ENCODE peak calls at places on chromosomes 3 and 15, in seven cellular contexts. R, V, I, W, S, T and U are unnamed samples.

GRCh38 chr15:90086868-90087268 is 15.4 kb downstream of the IDH2 start:
- DNase-seq in I (no peak), S (peak; percentile 63), W (no peak), R (peak; percentile 42), V (no peak), T (peak; percentile 47), U (no peak)

GRCh38 chr15:90291679-90292356 is 26.3 kb downstream of the NGRN start:
- DNase-seq in W (no peak), R (no peak), T (no peak), S (peak; percentile 49), V (no peak), I (peak; percentile 43), U (no peak)

GRCh38 chr15:90114451-90114901 is 12.2 kb upstream of the IDH2 start:
- DNase-seq in I (no peak), S (no peak), R (no peak), W (no peak), V (no peak), T (no peak), U (no peak)

GRCh38 chr3:155019576-155019975 is 60.5 kb upstream of the MME start:
- DNase-seq in I (peak; percentile 15), T (no peak), S (no peak), V (no peak), R (no peak), W (no peak), U (no peak)

GRCh38 chr3:107660316-107660976 is 137.7 kb downstream of the BBX start:
- DNase-seq in R (no peak), W (no peak), V (peak; percentile 28), T (no peak), S (no peak), I (peak; percentile 33), U (no peak)

GRCh38 chr3:170815340-170815739 is 54.7 kb downstream of the RPL22L1 start:
- DNase-seq in T (no peak), S (peak; percentile 74), R (no peak), W (no peak), V (no peak), I (peak; percentile 67), U (no peak)

GRCh38 chr3:100319951-100320350 is 14.6 kb upstream of the NIT2 start:
- DNase-seq in V (no peak), I (no peak), W (no peak), R (no peak), S (no peak), T (no peak), U (no peak)

GRCh38 chr3:140541975-140542653 is 135.8 kb upstream of the TRIM42 start:
- DNase-seq in T (no peak), I (no peak), W (no peak), R (no peak), V (no peak), S (no peak), U (no peak)

GRCh38 chr3:80533553-80533952 is 765.8 kb upstream of the ROBO1 start:
- DNase-seq in I (no peak), T (no peak), R (no peak), W (no peak), S (no peak), V (no peak), U (no peak)

GRCh38 chr3:40299130-40299720 is 10.3 kb upstream of the EIF1B start:
- DNase-seq in S (no peak), R (no peak), V (no peak), T (no peak), W (no peak), I (no peak), U (no peak)

GRCh38 chr3:3154879-3155610 is 24.4 kb downstream of the CRBN start:
- DNase-seq in R (no peak), W (no peak), I (no peak), S (no peak), V (no peak), T (no peak), U (no peak)
- H3K27ac ChIP-seq in R (no peak overlapping the region), W (no peak overlapping the region), I (no peak overlapping the region), S (no peak overlapping the region), V (peak overlapping the region; percentile 22), T (no peak overlapping the region), U (no peak overlapping the region)

GRCh38 chr3:30644615-30645014 is 38.2 kb downstream of the TGFBR2 start:
- DNase-seq in V (peak; percentile 66), S (no peak), R (peak; percentile 80), W (no peak), I (no peak), T (peak; percentile 75), U (no peak)

GRCh38 chr3:30646961-30647752 is 40.8 kb downstream of the TGFBR2 start:
- DNase-seq in I (no peak), T (no peak), R (no peak), V (no peak), S (no peak), W (no peak), U (no peak)

GRCh38 chr3:30646181-30646876 is 39.9 kb downstream of the TGFBR2 start:
- DNase-seq in S (no peak), I (no peak), V (no peak), T (no peak), R (no peak), W (no peak), U (no peak)

GRCh38 chr3:30643763-30644462 is 37.5 kb downstream of the TGFBR2 start:
- DNase-seq in W (no peak), V (peak; percentile 54), I (no peak), R (peak; percentile 82), T (peak; percentile 67), S (no peak), U (no peak)

GRCh38 chr3:30645077-30645476 is 38.7 kb downstream of the TGFBR2 start:
- DNase-seq in W (no peak), V (no peak), I (no peak), S (no peak), R (no peak), T (no peak), U (no peak)
- H3K27ac ChIP-seq in W (no peak overlapping the region), V (peak overlapping the region; percentile 66), I (no peak overlapping the region), S (no peak overlapping the region), R (peak overlapping the region; percentile 79), T (peak overlapping the region; percentile 50), U (no peak overlapping the region)

DNA sequence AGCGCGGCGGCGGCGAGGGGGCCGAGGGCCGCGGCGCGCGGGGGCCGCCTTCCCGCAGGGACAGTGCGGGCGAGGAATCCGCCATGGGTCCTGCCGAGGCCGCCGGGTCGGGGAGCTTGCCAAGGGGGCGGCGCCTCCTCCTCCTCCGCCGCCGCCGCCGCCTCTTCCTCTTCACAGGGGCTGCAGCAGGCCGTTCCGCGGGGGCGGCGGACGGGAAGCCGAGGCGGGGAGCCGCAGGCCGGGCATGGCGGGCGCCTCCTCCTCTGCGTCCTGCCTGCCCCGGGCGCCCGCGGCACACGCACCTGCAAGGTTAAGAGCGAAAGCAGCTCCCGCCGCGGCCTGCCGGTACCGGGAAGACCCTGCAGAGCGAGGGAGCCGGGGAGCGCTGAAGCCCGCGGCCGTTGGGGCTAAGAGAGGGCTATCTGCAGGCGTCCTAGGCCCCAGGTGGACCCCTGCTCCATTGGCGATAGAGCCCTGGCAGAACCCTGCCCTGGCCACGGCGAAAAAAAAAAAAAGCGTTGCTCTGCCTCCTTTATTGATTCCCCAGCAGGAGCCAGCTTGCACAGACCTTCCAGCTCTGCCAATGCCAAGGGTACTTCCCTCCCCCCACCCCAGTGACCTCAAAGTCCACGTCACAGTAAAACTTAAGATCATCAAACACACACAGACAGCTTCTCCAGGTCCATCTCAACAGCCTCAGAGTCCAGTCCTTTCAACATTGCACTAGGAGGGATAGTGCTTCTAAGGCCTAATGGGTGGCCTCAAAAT is at the start of gene LYSMD2:
- DNase-seq in I (peak; percentile 65), R (peak; percentile 81), S (peak; percentile 50), V (peak; percentile 66), T (peak; percentile 67), W (peak; percentile 45), U (peak; percentile 65)
- H3K27ac ChIP-seq in I (no peak within 1 kb of the TSS), R (peak within 1 kb of the TSS; percentile 88), S (no peak within 1 kb of the TSS), V (peak within 1 kb of the TSS; percentile 65), T (peak within 1 kb of the TSS; percentile 66), W (peak within 1 kb of the TSS; percentile 82), U (peak within 1 kb of the TSS; percentile 81)

GRCh38 chr15:36617529-36618196 is 38.2 kb downstream of the CDIN1 start:
- DNase-seq in S (no peak), T (no peak), V (no peak), R (no peak), I (no peak), W (no peak), U (no peak)

GRCh38 chr15:36609793-36610192 is 30.4 kb downstream of the CDIN1 start:
- DNase-seq in S (no peak), I (no peak), W (no peak), V (no peak), R (no peak), T (no peak), U (no peak)

GRCh38 chr15:36614016-36614415 is 34.6 kb downstream of the CDIN1 start:
- DNase-seq in V (no peak), I (no peak), T (no peak), W (no peak), R (no peak), S (no peak), U (no peak)

GRCh38 chr15:36608166-36608565 is 28.7 kb downstream of the CDIN1 start:
- DNase-seq in V (no peak), S (no peak), R (no peak), W (no peak), T (no peak), I (no peak), U (no peak)

DNA sequence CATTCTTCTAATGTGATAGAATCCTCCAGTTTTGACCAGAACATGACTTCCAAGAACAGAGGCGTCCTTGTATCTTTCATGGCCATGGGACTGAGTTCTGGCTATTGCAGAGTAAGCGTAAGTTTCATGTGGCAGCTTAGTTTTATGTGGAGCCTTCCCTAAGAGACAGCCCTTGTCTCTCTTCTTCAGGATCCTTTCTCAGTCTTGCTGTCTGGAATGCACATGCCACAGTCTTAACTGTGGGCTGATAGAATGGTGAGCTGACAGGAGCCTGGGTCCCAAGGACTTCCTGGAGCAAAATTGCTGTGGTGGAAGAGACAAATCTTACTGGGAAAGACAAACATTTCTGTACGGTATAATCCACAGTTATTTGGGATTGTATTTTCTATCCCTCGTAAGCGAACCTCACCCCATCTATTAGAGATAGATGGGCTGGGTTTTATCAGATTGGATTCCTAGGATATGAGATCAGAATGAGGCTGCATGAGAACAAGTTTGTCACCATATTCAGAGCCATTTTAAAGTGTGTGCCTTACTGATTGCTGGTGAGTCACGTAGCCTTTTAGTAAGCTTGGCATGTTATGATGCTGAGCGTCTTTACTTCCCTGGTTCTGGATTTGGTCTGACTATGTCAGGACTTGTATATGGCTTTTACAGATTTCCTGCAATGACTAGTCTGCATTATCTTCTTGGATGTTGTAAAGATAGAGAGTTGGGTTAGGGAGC is 32.8 kb downstream of the CDIN1 start:
- DNase-seq in S (no peak), I (peak; percentile 15), W (no peak), T (no peak), R (no peak), V (no peak), U (no peak)
- H3K27ac ChIP-seq in S (no peak overlapping the region), I (peak overlapping the region; percentile 66), W (no peak overlapping the region), T (no peak overlapping the region), R (no peak overlapping the region), V (no peak overlapping the region), U (no peak overlapping the region)

GRCh38 chr3:172170310-172170709 is 130.9 kb downstream of the FNDC3B start:
- DNase-seq in I (no peak), T (no peak), W (no peak), S (no peak), R (no peak), V (no peak), U (no peak)
- H3K27ac ChIP-seq in I (no peak overlapping the region), T (no peak overlapping the region), W (no peak overlapping the region), S (no peak overlapping the region), R (no peak overlapping the region), V (no peak overlapping the region), U (no peak overlapping the region)